ENCODE peak calls at places on chromosomes 12 and 14, in eight cellular contexts. Y is OCI-LY7; S is CD8-positive, alpha-beta T cell; F is heart right ventricle; B is caudate nucleus; M is A673; J is esophagus squamous epithelium; T is pancreas. G is an unnamed sample.

GRCh38 chr12:117024961-117025480 is 74.2 kb downstream of the TESC start:
- DNase-seq in Y (no peak), S (no peak), F (no peak), B (no peak), M (no peak), J (no peak), T (no peak), G (no peak)

GRCh38 chr12:132218915-132219314 is 74.7 kb downstream of the NOC4L start:
- DNase-seq in Y (peak), S (peak), F (no peak), B (no peak), M (peak), J (no peak), T (no peak), G (peak)

GRCh38 chr12:32365473-32366064 is 33.8 kb upstream of the FGD4 start:
- DNase-seq in Y (peak), S (peak), F (peak), B (no peak), M (peak), J (no peak), T (peak), G (peak)

GRCh38 chr12:25894759-25895158 is 63.7 kb upstream of the RASSF8 start:
- DNase-seq in Y (no peak), S (no peak), F (no peak), B (no peak), M (no peak), J (no peak), T (no peak), G (no peak)

GRCh38 chr14:78448483-78449094 is 278.4 kb downstream of the NRXN3 start:
- DNase-seq in Y (peak), S (no peak), F (peak), B (peak), M (peak), J (no peak), T (peak), G (peak)

GRCh38 chr12:32847287-32847686 is 49.3 kb downstream of the PKP2 start:
- DNase-seq in Y (no peak), S (no peak), F (no peak), B (no peak), M (no peak), J (no peak), T (no peak), G (no peak)

GRCh38 chr14:23138173-23138535 is 19.1 kb upstream of the CEBPE start:
- DNase-seq in Y (no peak), S (no peak), F (no peak), B (no peak), M (no peak), J (no peak), T (no peak), G (no peak)

GRCh38 chr12:5723071-5723470 is 222.0 kb downstream of the ANO2 start:
- DNase-seq in Y (no peak), S (no peak), F (no peak), B (no peak), M (no peak), J (no peak), T (no peak), G (no peak)

GRCh38 chr14:62655161-62655560 is 390.1 kb downstream of the KCNH5 start:
- DNase-seq in Y (no peak), S (no peak), F (no peak), B (no peak), M (peak), J (no peak), T (no peak), G (no peak)

GRCh38 chr12:42382013-42382696 is 56.2 kb downstream of the PPHLN1 start:
- DNase-seq in Y (no peak), S (no peak), F (no peak), B (no peak), M (no peak), J (no peak), T (no peak), G (no peak)

GRCh38 chr12:76637807-76638206 is 78.2 kb upstream of the OSBPL8 start:
- DNase-seq in Y (no peak), S (no peak), F (no peak), B (no peak), M (no peak), J (no peak), T (no peak), G (no peak)

GRCh38 chr12:109703684-109704083 is 9.9 kb upstream of the FAM222A start:
- DNase-seq in Y (no peak), S (no peak), F (no peak), B (no peak), M (no peak), J (no peak), T (no peak), G (no peak)

GRCh38 chr12:91307957-91308705 is 125.5 kb upstream of the DCN start:
- DNase-seq in Y (no peak), S (no peak), F (no peak), B (no peak), M (no peak), J (no peak), T (no peak), G (peak)

GRCh38 chr12:56267443-56268071 is 815 bp downstream of the COQ10A start:
- DNase-seq in Y (no peak), S (no peak), F (peak), B (no peak), M (no peak), J (no peak), T (peak), G (no peak)

GRCh38 chr12:22653790-22654189 is 28.8 kb downstream of the ETNK1 start:
- DNase-seq in Y (no peak), S (no peak), F (no peak), B (no peak), M (no peak), J (no peak), T (no peak), G (no peak)

GRCh38 chr12:48696626-48697025 is 14.6 kb upstream of the KANSL2 start:
- DNase-seq in Y (no peak), S (no peak), F (no peak), B (no peak), M (no peak), J (no peak), T (no peak), G (no peak)

GRCh38 chr12:98373982-98374381 is 141.4 kb upstream of the TMPO start:
- DNase-seq in Y (peak), S (no peak), F (no peak), B (no peak), M (peak), J (no peak), T (no peak), G (no peak)

GRCh38 chr14:36301159-36301558 is 19.3 kb downstream of the MBIP start:
- DNase-seq in Y (no peak), S (no peak), F (no peak), B (no peak), M (no peak), J (no peak), T (peak), G (no peak)

GRCh38 chr14:39998854-39999253 is 566.6 kb upstream of the FBXO33 start:
- DNase-seq in Y (no peak), S (no peak), F (no peak), B (no peak), M (no peak), J (no peak), T (no peak), G (no peak)

GRCh38 chr14:54577977-54578376 is 11.0 kb downstream of the SAMD4A start:
- DNase-seq in Y (no peak), S (no peak), F (no peak), B (no peak), M (peak), J (no peak), T (no peak), G (no peak)

GRCh38 chr14:53062856-53063255 is 90.3 kb downstream of the DDHD1 start:
- DNase-seq in Y (no peak), S (no peak), F (no peak), B (no peak), M (peak), J (no peak), T (no peak), G (no peak)

GRCh38 chr14:65939184-65939583 is 526.7 kb downstream of the FUT8 start:
- DNase-seq in Y (no peak), S (no peak), F (no peak), B (no peak), M (no peak), J (no peak), T (no peak), G (no peak)

GRCh38 chr14:100132161-100132902 is 27.1 kb downstream of the DEGS2 start:
- DNase-seq in Y (no peak), S (no peak), F (no peak), B (no peak), M (peak), J (no peak), T (no peak), G (no peak)

GRCh38 chr14:76900406-76901085 is 74.3 kb downstream of the LRRC74A start:
- DNase-seq in Y (no peak), S (no peak), F (no peak), B (no peak), M (no peak), J (no peak), T (no peak), G (no peak)

GRCh38 chr12:96302706-96303310 is 97.4 kb downstream of the CDK17 start:
- DNase-seq in Y (no peak), S (no peak), F (no peak), B (no peak), M (peak), J (no peak), T (no peak), G (no peak)

GRCh38 chr14:94269156-94269555 is 23.9 kb downstream of the SERPINA10 start:
- DNase-seq in Y (no peak), S (no peak), F (no peak), B (peak), M (no peak), J (no peak), T (no peak), G (no peak)

GRCh38 chr12:51821423-51822260 is 26.9 kb downstream of the FIGNL2 start:
- DNase-seq in Y (no peak), S (peak), F (no peak), B (no peak), M (no peak), J (no peak), T (no peak), G (no peak)

GRCh38 chr12:57097554-57097835 is 8.6 kb downstream of the NAB2 start:
- DNase-seq in Y (no peak), S (no peak), F (no peak), B (no peak), M (no peak), J (no peak), T (no peak), G (no peak)

GRCh38 chr12:108914031-108914630 is 34.2 kb downstream of the DAO start:
- DNase-seq in Y (no peak), S (no peak), F (peak), B (no peak), M (no peak), J (no peak), T (no peak), G (no peak)

GRCh38 chr14:68014771-68015170 is 195.2 kb downstream of the RAD51B start:
- DNase-seq in Y (no peak), S (no peak), F (no peak), B (no peak), M (no peak), J (no peak), T (no peak), G (no peak)
- H3K27ac ChIP-seq in Y (no peak), S (no peak), F (no peak), B (no peak), M (no peak), J (no peak), T (no peak), G (no peak)

DNA sequence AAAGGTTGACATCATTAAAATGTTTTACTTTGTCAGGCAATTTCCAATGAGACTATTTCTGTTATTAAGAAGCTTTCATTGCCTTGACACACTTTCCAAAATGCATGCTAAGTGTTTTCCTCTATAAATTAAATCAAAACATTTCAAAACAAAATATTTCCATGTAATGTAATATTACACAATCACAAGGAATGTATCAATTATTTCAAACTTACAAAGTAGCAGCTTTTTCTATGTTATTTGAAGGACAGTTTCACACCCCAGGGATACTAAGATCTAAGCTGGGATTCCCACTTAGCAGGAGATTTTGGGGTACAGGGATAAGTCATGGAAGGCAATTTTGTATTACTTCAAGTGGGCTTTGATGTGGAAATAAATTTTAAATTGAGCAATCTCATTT is 144.9 kb downstream of the FOXG1 start:
- DNase-seq in Y (no peak), S (no peak), F (no peak), B (no peak), M (no peak), J (no peak), T (no peak), G (no peak)
- H3K27ac ChIP-seq in Y (no peak), S (no peak), F (no peak), B (no peak), M (no peak), J (no peak), T (no peak), G (no peak)

DNA sequence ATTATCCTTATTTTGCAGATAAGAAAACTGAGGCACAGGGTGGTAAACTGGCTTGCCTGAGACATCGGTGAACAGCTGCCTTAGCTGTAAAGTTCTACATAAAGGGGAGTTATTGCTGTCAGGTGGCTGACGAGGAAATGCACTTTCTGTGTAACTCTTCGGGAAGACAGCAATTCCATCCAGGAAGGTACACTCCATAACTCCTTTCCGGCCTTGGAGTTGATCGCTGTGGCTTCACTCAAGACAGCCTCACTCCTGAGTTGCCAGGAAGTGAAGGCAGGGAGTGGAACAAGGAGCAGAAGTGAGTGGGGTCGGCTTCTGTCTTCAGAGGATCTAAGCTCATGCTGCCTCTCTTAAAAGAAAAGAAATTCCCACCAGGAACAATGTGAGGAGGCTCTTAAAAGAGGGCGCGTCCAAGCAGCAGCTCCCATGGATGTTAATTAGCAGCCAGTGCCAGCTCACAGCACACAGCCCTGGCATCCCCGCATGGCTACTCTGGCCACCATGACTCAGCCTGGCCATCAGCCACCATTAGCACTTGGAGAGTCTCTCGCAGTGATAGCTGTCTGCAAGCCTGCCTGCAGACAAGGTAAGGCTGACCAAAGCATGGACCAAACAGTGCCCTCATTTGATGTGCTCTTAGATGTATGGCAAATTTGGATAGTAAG is 60.3 kb downstream of the NUAK1 start:
- DNase-seq in Y (no peak), S (no peak), F (peak), B (peak), M (no peak), J (no peak), T (no peak), G (no peak)
- H3K27ac ChIP-seq in Y (no peak), S (no peak), F (no peak), B (no peak), M (no peak), J (peak), T (no peak), G (no peak)

GRCh38 chr14:98474900-98475299 is 797.1 kb downstream of the BCL11B start:
- DNase-seq in Y (no peak), S (no peak), F (no peak), B (no peak), M (no peak), J (no peak), T (peak), G (no peak)

DNA sequence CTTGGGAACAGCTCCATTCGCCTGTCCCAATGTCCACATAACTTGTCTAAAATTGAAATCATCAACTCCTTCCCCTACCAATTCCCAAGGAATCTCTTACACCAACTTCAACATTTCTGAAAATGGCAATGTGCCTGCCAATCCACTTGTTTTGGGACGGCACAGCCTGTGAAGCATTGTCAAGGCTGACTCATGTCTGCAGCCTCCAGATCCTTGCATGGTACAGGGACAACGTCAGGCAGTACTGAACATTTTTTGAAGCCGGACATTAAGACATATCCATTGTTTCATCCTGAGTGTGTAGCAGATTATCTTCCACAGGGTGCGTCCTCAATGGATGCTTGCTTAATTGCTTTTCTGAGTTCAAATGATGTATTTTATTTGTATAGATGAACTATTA is 794.1 kb downstream of the BCL11B start:
- DNase-seq in Y (no peak), S (no peak), F (no peak), B (no peak), M (no peak), J (no peak), T (no peak), G (no peak)
- H3K27ac ChIP-seq in Y (no peak), S (no peak), F (no peak), B (no peak), M (no peak), J (no peak), T (no peak), G (no peak)

DNA sequence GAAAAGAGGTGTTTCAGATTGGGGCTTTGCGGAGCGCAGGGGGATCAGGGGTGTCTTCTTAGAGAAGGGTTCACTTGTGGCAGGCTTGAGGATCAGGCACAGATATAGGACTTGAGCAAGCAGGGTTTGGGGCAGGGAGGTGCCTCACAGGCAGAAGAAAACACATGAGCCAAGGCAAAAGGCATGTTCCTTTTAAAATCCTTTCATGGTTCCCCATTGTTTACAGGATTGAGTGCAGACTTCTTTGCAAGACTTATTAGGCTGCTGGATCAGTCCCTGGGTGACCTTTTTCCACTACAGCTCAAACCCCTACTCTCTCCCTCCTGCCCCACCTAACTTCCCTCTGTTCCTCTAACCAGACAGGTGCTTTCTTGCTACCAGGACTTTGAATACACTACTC is 19.7 kb downstream of the HSPB8 start:
- DNase-seq in Y (no peak), S (no peak), F (no peak), B (no peak), M (no peak), J (no peak), T (no peak), G (no peak)
- H3K27ac ChIP-seq in Y (no peak), S (no peak), F (no peak), B (peak), M (no peak), J (peak), T (no peak), G (no peak)

GRCh38 chr12:54997914-54998507 is 13.4 kb upstream of the TESPA1 start:
- DNase-seq in Y (no peak), S (no peak), F (no peak), B (no peak), M (no peak), J (no peak), T (no peak), G (no peak)
- H3K27ac ChIP-seq in Y (no peak), S (no peak), F (no peak), B (no peak), M (no peak), J (no peak), T (no peak), G (no peak)

GRCh38 chr14:73237786-73238261 is 518 bp downstream of the PAPLN start:
- DNase-seq in Y (no peak), S (no peak), F (no peak), B (no peak), M (no peak), J (no peak), T (no peak), G (no peak)
- H3K27ac ChIP-seq in Y (no peak), S (no peak), F (no peak), B (peak), M (no peak), J (peak), T (no peak), G (no peak)

DNA sequence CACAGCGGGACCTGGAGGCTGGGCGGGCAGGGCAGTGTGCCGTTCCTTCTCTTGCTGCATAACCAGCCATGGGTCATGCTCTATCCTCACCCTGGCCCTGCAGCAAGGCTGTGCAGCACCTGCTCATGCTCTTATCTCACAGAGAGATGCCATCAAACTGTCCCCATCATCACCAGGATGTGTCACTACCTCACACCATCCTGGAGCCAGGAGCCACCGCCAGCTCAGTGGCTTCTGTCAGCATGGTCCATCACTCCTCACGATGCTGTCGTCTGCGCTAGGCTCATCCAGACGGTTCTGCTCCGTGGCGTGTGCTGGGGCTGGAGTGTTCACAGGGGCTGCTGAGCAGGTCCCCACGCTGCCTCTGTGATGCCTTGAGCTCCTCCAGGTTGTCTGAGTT is 77.2 kb upstream of the DYNC1H1 start:
- DNase-seq in Y (no peak), S (no peak), F (no peak), B (no peak), M (no peak), J (no peak), T (no peak), G (no peak)
- H3K27ac ChIP-seq in Y (no peak), S (no peak), F (no peak), B (no peak), M (no peak), J (no peak), T (no peak), G (no peak)